ENCODE peak calls at places on chromosomes 7 and 10, in five cellular contexts. D is occipital lobe; X is activated T-cell treated with anti-CD3 and anti-CD28 coated beads, Interleukin-2, amount 50 U/mL, for 48 hours; G is HuH-7.5; B is Calu3. V is an unnamed sample.

GRCh38 chr7:44633254-44634186 is 27.1 kb downstream of the OGDH start:
- DNase-seq in D (peak), X (peak), G (no peak), B (peak), V (peak)

GRCh38 chr10:59876695-59877094 is 29.7 kb downstream of the CCDC6 start:
- DNase-seq in D (no peak), X (no peak), G (no peak), B (no peak), V (no peak)

GRCh38 chr10:95247200-95247880 is 43.5 kb downstream of the PDLIM1 start:
- DNase-seq in D (no peak), X (no peak), G (no peak), B (no peak), V (no peak)

GRCh38 chr10:930415-931325 is 835 bp downstream of the LARP4B start:
- DNase-seq in D (no peak), X (no peak), G (peak), B (peak), V (peak)

GRCh38 chr10:35203744-35204143 is 77.1 kb downstream of the CREM start:
- DNase-seq in D (no peak), X (no peak), G (no peak), B (no peak), V (no peak)

GRCh38 chr10:91271886-91272285 is 51.4 kb downstream of the PCGF5 start:
- DNase-seq in D (no peak), X (no peak), G (no peak), B (no peak), V (no peak)

GRCh38 chr7:67856046-67856445 is 859.4 kb downstream of the TYW1 start:
- DNase-seq in D (no peak), X (no peak), G (no peak), B (no peak), V (no peak)

GRCh38 chr7:11540271-11540761 is 291.7 kb downstream of the THSD7A start:
- DNase-seq in D (no peak), X (no peak), G (no peak), B (no peak), V (peak)

GRCh38 chr10:42367532-42368230 is 270.7 kb downstream of the ZNF33B start:
- DNase-seq in D (peak), X (peak), G (peak), B (no peak), V (peak)

GRCh38 chr10:20853276-20853675 is 43.8 kb downstream of the NEBL start:
- DNase-seq in D (no peak), X (no peak), G (no peak), B (no peak), V (no peak)

GRCh38 chr7:32206987-32207386 is 136.8 kb upstream of the PDE1C start:
- DNase-seq in D (no peak), X (no peak), G (peak), B (peak), V (no peak)

GRCh38 chr10:129277804-129278203 is 189.2 kb upstream of the MGMT start:
- DNase-seq in D (no peak), X (no peak), G (no peak), B (no peak), V (no peak)

GRCh38 chr7:94195201-94195600 is 191.0 kb upstream of the BET1 start:
- DNase-seq in D (no peak), X (no peak), G (no peak), B (no peak), V (no peak)

GRCh38 chr7:131721660-131722059 is 165.2 kb upstream of the PODXL start:
- DNase-seq in D (no peak), X (no peak), G (no peak), B (no peak), V (no peak)

GRCh38 chr10:94490789-94491039 is 54.9 kb upstream of the HELLS start:
- DNase-seq in D (no peak), X (no peak), G (no peak), B (no peak), V (no peak)

GRCh38 chr10:78604286-78604685 is 464.5 kb upstream of the ZMIZ1 start:
- DNase-seq in D (no peak), X (no peak), G (no peak), B (no peak), V (no peak)

GRCh38 chr10:49474901-49475300 is 64.0 kb downstream of the ERCC6 start:
- DNase-seq in D (no peak), X (no peak), G (no peak), B (no peak), V (no peak)

GRCh38 chr7:134371536-134371935 is 54.8 kb upstream of the SLC35B4 start:
- DNase-seq in D (no peak), X (no peak), G (no peak), B (no peak), V (no peak)